ENCODE peak calls at places on chromosomes 12 and 14, in four cellular contexts. B is cardiac muscle cell; A is activated CD4-positive, CD25-positive, alpha-beta regulatory T cell; J is CD8-positive, alpha-beta memory T cell. W is an unnamed sample.

GRCh38 chr14:89041245-89041585 is 216.8 kb downstream of the TTC8 start:
- DNase-seq in B (no peak), J (no peak), A (no peak), W (no peak)

GRCh38 chr12:105978686-105979085 is 160.1 kb downstream of the NUAK1 start:
- DNase-seq in J (no peak), B (no peak), A (no peak), W (no peak)

GRCh38 chr14:73742520-73743238 is 28.5 kb upstream of the PNMA1 start:
- DNase-seq in B (no peak), J (no peak), A (no peak), W (no peak)

GRCh38 chr14:95496690-95497241 is 19.7 kb downstream of the SYNE3 start:
- DNase-seq in A (no peak), B (no peak), J (no peak), W (no peak)

GRCh38 chr12:97112161-97112560 is 205.1 kb downstream of the NEDD1 start:
- DNase-seq in B (no peak), J (no peak), A (no peak), W (no peak)

GRCh38 chr12:65930114-65930828 is 106.0 kb downstream of the HMGA2 start:
- DNase-seq in J (no peak), A (no peak), B (no peak), W (no peak)

GRCh38 chr12:95630496-95630895 is 79.2 kb upstream of the USP44 start:
- DNase-seq in B (no peak), A (no peak), J (no peak), W (no peak)

GRCh38 chr12:104941454-104941853 is 16.6 kb downstream of the SLC41A2 start:
- DNase-seq in A (no peak), J (no peak), B (no peak), W (no peak)

GRCh38 chr12:49456280-49456679 is 82.5 kb upstream of the KCNH3 start:
- DNase-seq in J (no peak), A (no peak), B (no peak), W (no peak)

GRCh38 chr12:100279612-100280244 is 12.8 kb downstream of the SCYL2 start:
- DNase-seq in J (no peak), B (peak; percentile 22), A (no peak), W (no peak)

W was measured in AG09309.